ENCODE peak calls at places on chromosomes 3 and 15, in seven cellular contexts. F is suprapubic skin, X is stomach, T is upper lobe of left lung, U is ovary, P is A549, S is sigmoid colon. K is an unnamed sample.

GRCh38 chr15:65963358-65963757 is 94.1 kb downstream of the RAB11A start:
- DNase-seq in F (no peak), X (no peak), T (no peak), U (no peak), P (no peak), S (no peak), K (no peak)

GRCh38 chr3:169923189-169923588 is 11.8 kb downstream of the SAMD7 start:
- DNase-seq in F (no peak), X (peak), T (peak), U (peak), P (no peak), S (no peak), K (no peak)

GRCh38 chr3:137946341-137946973 is 63.5 kb upstream of the CLDN18 start:
- DNase-seq in F (no peak), X (peak), T (peak), U (peak), P (peak), S (peak), K (peak)

GRCh38 chr3:108102420-108103039 is 11.7 kb upstream of the CD47 start:
- DNase-seq in F (no peak), X (no peak), T (no peak), U (no peak), P (no peak), S (no peak), K (no peak)

GRCh38 chr3:30848093-30848779 is 46.2 kb downstream of the GADL1 start:
- DNase-seq in F (no peak), X (no peak), T (no peak), U (no peak), P (no peak), S (no peak), K (no peak)

GRCh38 chr3:53114412-53115074 is 15.7 kb downstream of the RFT1 start:
- DNase-seq in F (no peak), X (no peak), T (no peak), U (no peak), P (no peak), S (no peak), K (no peak)

GRCh38 chr3:32813180-32813579 is 4.6 kb upstream of the TRIM71 start:
- DNase-seq in F (peak), X (no peak), T (no peak), U (no peak), P (no peak), S (no peak), K (no peak)

GRCh38 chr3:25854635-25855034 is 64.7 kb downstream of the OXSM start:
- DNase-seq in F (no peak), X (no peak), T (no peak), U (no peak), P (peak), S (no peak), K (no peak)

GRCh38 chr15:78873796-78874761 is 1.4 kb downstream of the MORF4L1 start:
- DNase-seq in F (no peak), X (no peak), T (no peak), U (no peak), P (no peak), S (no peak), K (no peak)

GRCh38 chr15:83166830-83167229 is 40.8 kb downstream of the HDGFL3 start:
- DNase-seq in F (no peak), X (no peak), T (no peak), U (no peak), P (no peak), S (no peak), K (no peak)

GRCh38 chr3:11140054-11140712 is 14.1 kb upstream of the HRH1 start:
- DNase-seq in F (no peak), X (peak), T (peak), U (no peak), P (no peak), S (no peak), K (no peak)

DNA sequence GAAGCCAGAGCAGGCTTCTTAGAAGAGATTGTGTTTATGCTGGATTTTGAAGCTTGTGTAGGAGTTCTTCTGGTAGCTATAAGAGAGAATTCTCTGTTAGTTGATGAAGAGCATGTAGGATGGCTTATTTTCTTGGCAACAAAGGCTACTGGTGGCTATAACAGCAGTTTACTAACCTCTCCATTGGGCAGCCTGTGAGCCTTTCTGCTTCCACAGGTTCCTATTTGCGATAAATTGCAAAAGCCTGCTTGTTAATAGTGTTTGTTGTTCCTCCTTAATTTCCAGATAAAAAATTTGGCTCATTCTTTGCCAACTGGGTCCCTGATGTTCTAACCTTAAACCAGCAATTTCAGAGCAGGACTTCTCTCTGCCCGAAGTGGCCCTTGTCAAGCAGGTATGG is 290.6 kb upstream of the TRIM42 start:
- DNase-seq in F (no peak), X (no peak), T (no peak), U (no peak), P (no peak), S (no peak), K (peak)
- TF ChIP-seq EP300 in F (no peak), X (no peak), T (no peak), U (no peak), P (no peak), S (no peak), K (no peak)

GRCh38 chr3:132659370-132660055 is at the start of gene ACAD11:
- DNase-seq in F (peak), X (peak), T (peak), U (peak), P (peak), S (peak), K (peak)
- TF ChIP-seq POLR2A in F (no peak), X (no peak), T (peak), U (no peak), P (peak), S (no peak), K (no peak)

GRCh38 chr3:46971742-46972141 is 4.8 kb downstream of the CCDC12 start:
- DNase-seq in F (no peak), X (no peak), T (no peak), U (no peak), P (no peak), S (no peak), K (no peak)
- TF ChIP-seq EP300 in F (no peak), X (no peak), T (no peak), U (no peak), P (no peak), S (no peak), K (no peak)

GRCh38 chr3:128151758-128152274 is 1.5 kb upstream of the EEFSEC start:
- DNase-seq in F (no peak), X (no peak), T (no peak), U (no peak), P (no peak), S (no peak), K (no peak)

GRCh38 chr3:128149632-128150031 is 3.6 kb upstream of the EEFSEC start:
- DNase-seq in F (no peak), X (no peak), T (no peak), U (no peak), P (no peak), S (peak), K (no peak)

GRCh38 chr3:128155614-128156360 is 2.5 kb downstream of the EEFSEC start:
- DNase-seq in F (no peak), X (no peak), T (no peak), U (no peak), P (no peak), S (no peak), K (no peak)

GRCh38 chr3:128152419-128153155 is 694 bp upstream of the EEFSEC start:
- DNase-seq in F (no peak), X (no peak), T (no peak), U (no peak), P (no peak), S (no peak), K (no peak)

GRCh38 chr3:128153156-128154011 is at the start of gene EEFSEC:
- DNase-seq in F (peak), X (peak), T (peak), U (peak), P (peak), S (peak), K (peak)
- TF ChIP-seq POLR2A in F (peak), X (no peak), T (peak), U (peak), P (peak), S (peak), K (peak)

DNA sequence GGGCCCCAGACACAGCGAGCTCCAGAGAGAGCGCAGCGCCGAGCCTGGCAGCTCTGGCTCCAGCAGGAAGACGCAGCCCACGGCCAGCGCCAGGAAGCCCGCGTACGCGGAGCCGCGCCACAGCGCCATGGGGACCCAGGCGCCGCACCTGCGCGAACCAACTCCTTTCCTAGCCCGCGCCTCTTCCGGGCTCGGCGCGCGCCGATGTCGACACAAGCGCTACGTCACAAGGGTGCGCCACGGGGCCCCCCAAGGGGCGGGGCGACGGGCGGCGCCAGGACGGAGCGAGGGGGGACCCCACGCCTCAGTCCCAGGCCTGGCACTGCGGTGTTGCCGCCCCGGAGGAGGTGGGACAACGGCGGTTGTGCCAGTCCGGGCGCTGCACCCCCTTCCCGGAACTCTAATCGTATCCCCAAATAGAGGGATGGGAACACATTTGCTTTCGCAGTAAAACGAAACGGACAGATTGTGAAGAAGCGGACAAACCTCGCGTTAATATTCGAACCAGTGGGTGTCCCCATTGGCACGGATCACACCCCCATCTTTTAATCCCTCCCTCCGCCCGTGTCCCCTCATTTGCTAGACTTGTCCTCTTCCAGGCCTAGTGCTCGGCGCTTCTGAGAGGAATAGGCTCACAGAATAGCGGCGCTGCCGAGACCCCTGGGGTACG is at the start of gene ADPGK:
- DNase-seq in F (peak), X (peak), T (peak), U (peak), P (peak), S (peak), K (peak)
- TF ChIP-seq EP300 in F (no peak), X (no peak), T (peak), U (peak), P (no peak), S (no peak), K (no peak)

GRCh38 chr3:43691120-43692002 is 623 bp downstream of the ABHD5 start:
- DNase-seq in F (peak), X (peak), T (peak), U (peak), P (peak), S (peak), K (peak)

GRCh38 chr3:43695443-43695842 is 4.7 kb downstream of the ABHD5 start:
- DNase-seq in F (no peak), X (no peak), T (no peak), U (no peak), P (no peak), S (no peak), K (no peak)

GRCh38 chr3:43692085-43692484 is 1.3 kb downstream of the ABHD5 start:
- DNase-seq in F (no peak), X (no peak), T (no peak), U (no peak), P (no peak), S (no peak), K (no peak)

GRCh38 chr3:43692971-43693370 is 2.2 kb downstream of the ABHD5 start:
- DNase-seq in F (no peak), X (no peak), T (no peak), U (no peak), P (no peak), S (no peak), K (no peak)

GRCh38 chr3:43693594-43693993 is 2.9 kb downstream of the ABHD5 start:
- DNase-seq in F (no peak), X (no peak), T (no peak), U (no peak), P (no peak), S (no peak), K (no peak)
- TF ChIP-seq POLR2A in F (no peak), X (no peak), T (no peak), U (no peak), P (no peak), S (no peak), K (no peak)

GRCh38 chr3:197554562-197555280 is 1.0 kb downstream of the BDH1 start:
- DNase-seq in F (peak), X (peak), T (peak), U (peak), P (peak), S (peak), K (peak)
- TF ChIP-seq EP300 in F (no peak), X (no peak), T (peak), U (no peak), P (no peak), S (peak), K (no peak)

GRCh38 chr3:146511402-146512134 is 32.8 kb downstream of the PLSCR1 start:
- DNase-seq in F (no peak), X (no peak), T (no peak), U (no peak), P (no peak), S (no peak), K (no peak)
- TF ChIP-seq POLR2A in F (no peak), X (no peak), T (no peak), U (no peak), P (no peak), S (no peak), K (no peak)